ENCODE peak calls at places on chromosomes 4 and X, in ten cellular contexts. E is A549, L is neural progenitor cell, I is uterus, C is tibial artery, K is PC-3, Y is cardiac muscle cell, F is mammary epithelial cell, Z is upper lobe of left lung, Q is H9. P is an unnamed sample.

GRCh38 chr4:2924765-2925301 is 38.4 kb downstream of the NOP14 start:
- DNase-seq in Z (no peak), F (no peak), Q (no peak), E (no peak), I (peak; percentile 11), L (no peak), K (no peak), C (peak; percentile 41), Y (no peak), P (no peak)

GRCh38 chrX:103362504-103362903 is 6.2 kb downstream of the TCEAL9 start:
- DNase-seq in C (no peak), F (no peak), Z (no peak), Y (peak; percentile 53), Q (no peak), L (no peak), E (peak; percentile 49), I (no peak), K (peak; percentile 54), P (no peak)

GRCh38 chr4:3739577-3739976 is 26.6 kb upstream of the ADRA2C start:
- DNase-seq in L (no peak), F (no peak), I (no peak), Y (no peak), E (no peak), Z (no peak), K (no peak), Q (no peak), C (no peak), P (no peak)

GRCh38 chr4:1981251-1982055 is 27.3 kb downstream of the NELFA start:
- DNase-seq in I (no peak), Q (peak; percentile 73), L (peak; percentile 63), K (no peak), C (no peak), E (peak; percentile 41), Y (no peak), F (no peak), Z (peak; percentile 22), P (no peak)

GRCh38 chr4:3491681-3492405 is 28.7 kb downstream of the DOK7 start:
- DNase-seq in L (no peak), I (no peak), K (no peak), Q (no peak), E (no peak), Z (no peak), C (no peak), F (no peak), Y (peak; percentile 29), P (no peak)

GRCh38 chrX:149222040-149222439 is 283.1 kb downstream of the IDS start:
- DNase-seq in E (no peak), L (no peak), Z (no peak), C (no peak), Y (no peak), K (no peak), F (no peak), I (no peak), Q (no peak), P (no peak)

GRCh38 chr4:1994935-1995334 is 13.8 kb downstream of the NELFA start:
- DNase-seq in Q (no peak), E (no peak), F (no peak), Y (no peak), K (no peak), I (no peak), C (no peak), Z (no peak), L (no peak), P (no peak)

GRCh38 chr4:66972087-66972486 is 573.2 kb downstream of the CENPC start:
- DNase-seq in K (peak; percentile 48), C (no peak), Y (no peak), L (no peak), Q (no peak), E (no peak), F (no peak), Z (no peak), I (no peak), P (no peak)

GRCh38 chr4:140343303-140343702 is 30.1 kb upstream of the SCOC start:
- DNase-seq in F (peak; percentile 25), I (no peak), C (no peak), K (peak; percentile 33), E (peak; percentile 59), Q (no peak), L (no peak), Y (peak; percentile 50), Z (peak; percentile 75), P (no peak)

GRCh38 chr4:55143858-55144257 is 18.5 kb upstream of the KDR start:
- DNase-seq in C (no peak), Q (no peak), K (peak; percentile 92), Y (no peak), Z (no peak), L (no peak), I (no peak), F (peak; percentile 19), E (no peak), P (no peak)

GRCh38 chr4:15562623-15563022 is 92.5 kb downstream of the FBXL5 start:
- DNase-seq in L (no peak), K (no peak), Q (no peak), I (no peak), E (no peak), F (peak; percentile 2), Y (no peak), Z (no peak), C (no peak), P (no peak)

GRCh38 chr4:3174371-3175338 is 74.3 kb upstream of the MSANTD1 start:
- DNase-seq in Q (no peak), F (no peak), Y (no peak), K (no peak), Z (no peak), E (no peak), C (no peak), I (no peak), L (no peak), P (no peak)

DNA sequence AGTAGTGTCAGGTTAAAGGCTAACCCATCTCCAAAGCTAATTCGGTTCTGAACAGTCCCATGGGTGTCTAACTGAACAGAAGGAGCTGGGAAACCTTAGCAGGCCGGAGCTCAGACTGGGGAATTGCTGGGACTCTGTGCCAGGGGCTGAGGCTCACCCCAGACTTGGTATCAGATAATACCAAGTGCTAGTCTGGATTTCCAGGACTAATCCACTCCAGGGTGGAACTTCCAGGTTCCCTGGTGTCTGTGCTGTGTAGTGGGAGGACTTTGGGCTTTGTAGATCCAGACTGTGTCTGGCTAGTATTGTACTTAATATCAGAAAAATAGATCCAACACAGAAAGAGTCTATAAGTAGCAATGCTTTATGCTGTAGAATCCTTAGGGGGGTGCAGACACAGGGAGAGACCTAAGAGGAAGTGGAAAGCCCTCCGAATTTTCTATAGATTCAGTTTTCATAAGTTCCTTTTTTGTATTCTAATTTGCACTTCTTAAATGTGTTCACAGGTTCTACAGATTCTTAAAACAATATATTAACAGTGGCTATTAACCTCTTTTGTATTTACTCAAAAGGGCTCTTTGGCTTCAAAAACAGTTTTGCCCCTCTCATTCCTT is 4.1 kb downstream of the ZNF827 start:
- DNase-seq in L (no peak), K (no peak), Q (no peak), Y (no peak), I (no peak), E (no peak), F (no peak), C (no peak), Z (no peak), P (no peak)
- H3K4me1 ChIP-seq in L (peaks cover 6% of the 10 kb centered on the region), K (peaks cover 23% of the 10 kb centered on the region), Q (peaks cover 9% of the 10 kb centered on the region), Y (peaks cover 58% of the 10 kb centered on the region), I (no peaks in the 10 kb centered on the region), E (peaks cover 22% of the 10 kb centered on the region), F (peaks cover 20% of the 10 kb centered on the region), C (peaks cover 61% of the 10 kb centered on the region), Z (peaks cover 15% of the 10 kb centered on the region), P (peaks cover 5% of the 10 kb centered on the region)

GRCh38 chr4:147933316-147933715 is 201.4 kb downstream of the ARHGAP10 start:
- DNase-seq in L (peak; percentile 18), F (no peak), I (no peak), Z (no peak), E (no peak), K (no peak), C (no peak), Y (no peak), Q (no peak), P (no peak)
- TF ChIP-seq CTCF in L (peak; percentile 25), F (no peak), I (no peak), Z (no peak), E (no peak), K (no peak), C (no peak), Y (no peak), Q (peak; percentile 42), P (peak; percentile 40)

DNA sequence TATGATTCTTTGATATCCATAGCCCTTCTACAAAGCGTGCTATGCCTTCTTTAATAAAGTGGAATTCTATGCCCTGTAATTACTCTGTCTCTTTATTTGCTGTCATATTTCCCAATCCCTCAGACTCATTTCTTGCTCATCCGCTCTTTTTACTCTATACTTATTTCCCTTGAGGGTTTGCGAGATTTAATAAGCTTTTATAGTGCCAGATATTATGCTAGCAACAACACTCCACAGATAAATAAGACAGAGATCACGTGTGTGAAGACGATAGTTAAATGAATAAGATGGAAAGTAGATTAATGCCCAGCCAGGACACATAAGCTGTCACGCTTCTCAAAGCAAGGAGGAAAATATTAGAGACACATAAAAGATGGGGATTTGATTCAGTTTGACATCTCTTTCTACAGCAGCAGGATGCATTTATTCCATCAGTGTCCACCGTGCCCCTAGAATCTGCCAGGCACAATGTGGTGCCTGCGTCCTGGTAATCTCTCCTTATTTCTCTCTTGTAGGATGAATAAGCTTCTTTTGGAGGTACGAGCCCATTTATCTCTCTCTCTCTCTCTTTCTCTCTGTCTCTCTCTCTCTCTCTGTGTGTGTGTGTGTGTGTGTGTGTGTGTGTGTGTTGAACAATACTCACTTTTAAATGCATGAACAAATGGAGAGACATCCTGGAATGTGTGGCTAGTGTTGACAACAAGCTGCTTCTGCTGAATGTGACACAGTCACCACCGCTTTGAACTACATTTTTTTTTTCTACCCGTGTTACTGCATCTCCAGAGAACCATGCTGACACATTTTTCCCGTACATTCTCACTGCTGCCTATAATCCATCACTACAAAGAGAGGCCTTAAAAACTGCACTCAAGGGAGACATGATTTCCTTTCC is 48.2 kb downstream of the TMEM156 start:
- DNase-seq in I (no peak), K (no peak), Z (no peak), C (no peak), Y (peak; percentile 30), L (peak; percentile 16), Q (no peak), E (no peak), F (no peak), P (no peak)
- H3K4me1 ChIP-seq in I (no peaks in the 10 kb centered on the region), K (no peaks in the 10 kb centered on the region), Z (no peaks in the 10 kb centered on the region), C (no peaks in the 10 kb centered on the region), Y (no peaks in the 10 kb centered on the region), L (peaks cover 28% of the 10 kb centered on the region), Q (peaks cover 3% of the 10 kb centered on the region), E (peaks cover 3% of the 10 kb centered on the region), F (no peaks in the 10 kb centered on the region), P (peaks cover 6% of the 10 kb centered on the region)

DNA sequence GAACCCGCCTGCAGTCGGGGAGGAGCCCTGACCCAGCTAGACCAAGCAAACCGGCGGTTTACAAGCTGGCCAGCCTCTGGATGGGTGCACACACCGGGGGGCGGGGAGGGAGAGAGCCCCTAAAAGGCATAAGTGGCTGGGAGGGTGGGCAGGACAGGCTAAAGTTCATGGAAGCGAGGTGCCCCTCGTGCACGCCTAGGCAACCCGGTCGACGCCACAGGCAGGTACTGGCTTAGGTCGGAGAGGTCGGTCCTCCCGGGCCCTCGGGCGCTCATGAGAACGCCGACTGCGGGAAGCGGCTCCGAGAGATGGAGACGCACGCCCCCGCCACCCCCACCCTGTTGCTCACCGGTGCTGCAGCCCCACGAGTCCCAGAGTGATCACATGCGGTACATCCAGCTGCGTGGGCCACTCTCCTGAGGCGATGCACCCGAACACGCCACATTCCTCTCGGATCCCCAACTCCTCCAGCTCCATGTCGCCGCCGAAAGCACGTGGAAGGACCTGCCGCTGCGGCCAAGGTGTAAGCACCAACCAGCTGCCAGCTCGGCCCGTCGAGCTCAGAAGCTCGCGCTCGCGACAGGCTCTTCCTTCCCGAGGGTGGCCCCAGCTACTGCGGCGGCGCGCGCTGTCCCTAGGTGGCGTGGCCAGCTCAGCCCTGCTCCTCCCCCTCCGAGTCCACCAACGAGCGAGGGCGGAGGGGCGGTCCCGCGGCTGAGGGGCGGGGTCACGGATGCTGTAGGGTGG is at the start of gene PPAT:
- DNase-seq in Y (peak; percentile 99), C (peak; percentile 99), Q (peak; percentile 98), I (peak; percentile 98), E (peak; percentile 97), L (peak; percentile 99), F (peak; percentile 99), Z (peak; percentile 99), K (peak; percentile 99), P (peak; percentile 97)
- TF ChIP-seq CTCF in Y (no peak), C (no peak), Q (peak; percentile 23), I (peak; percentile 23), E (no peak), L (peak; percentile 37), F (no peak), Z (peak; percentile 70), K (no peak), P (peak; percentile 43)

P was measured in heart left ventricle.